ENCODE peak calls at places on chromosomes 13 and 19, in eight cellular contexts. Z, B, W, U, L, I, P and H are unnamed samples. For H3K36me3, the result is how much of the 10 kb centered on the place peaks cover.

GRCh38 chr13:102028846-102029245 is 373.0 kb downstream of the FGF14 start:
- DNase-seq in Z (no peak), B (no peak), W (no peak), U (no peak), L (no peak), I (no peak), P (no peak), H (no peak)

GRCh38 chr19:45172173-45172572 is 5.9 kb downstream of the TRAPPC6A start:
- DNase-seq in Z (no peak), B (no peak), W (no peak), U (no peak), L (no peak), I (no peak), P (no peak), H (no peak)

GRCh38 chr13:77345150-77345780 is 18.4 kb upstream of the MYCBP2 start:
- DNase-seq in Z (peak), B (no peak), W (no peak), U (no peak), L (no peak), I (no peak), P (no peak), H (no peak)

GRCh38 chr13:71610876-71611275 is 256.1 kb downstream of the DACH1 start:
- DNase-seq in Z (no peak), B (no peak), W (no peak), U (no peak), L (no peak), I (no peak), P (no peak), H (no peak)

GRCh38 chr19:34888091-34888490 is 38.6 kb upstream of the ZNF30 start:
- DNase-seq in Z (no peak), B (no peak), W (no peak), U (no peak), L (no peak), I (no peak), P (no peak), H (no peak)

GRCh38 chr19:6551607-6552450 is 21.0 kb downstream of the TNFSF9 start:
- DNase-seq in Z (peak), B (peak), W (no peak), U (no peak), L (no peak), I (peak), P (peak), H (no peak)

GRCh38 chr19:1064661-1065605 is 2.0 kb upstream of the ARHGAP45 start:
- DNase-seq in Z (peak), B (peak), W (no peak), U (peak), L (peak), I (peak), P (peak), H (peak)

GRCh38 chr19:55528030-55528801 is 8.7 kb downstream of the SBK2 start:
- DNase-seq in Z (no peak), B (peak), W (no peak), U (peak), L (no peak), I (peak), P (no peak), H (no peak)

GRCh38 chr19:35257113-35257461 is 8.3 kb downstream of the LSR start:
- DNase-seq in Z (no peak), B (no peak), W (peak), U (no peak), L (no peak), I (no peak), P (no peak), H (no peak)

GRCh38 chr13:26585136-26585535 is 27.7 kb downstream of the WASF3 start:
- DNase-seq in Z (no peak), B (no peak), W (no peak), U (no peak), L (no peak), I (peak), P (peak), H (no peak)

GRCh38 chr13:57470491-57470890 is 161.1 kb upstream of the PCDH17 start:
- DNase-seq in Z (no peak), B (no peak), W (no peak), U (no peak), L (no peak), I (no peak), P (no peak), H (no peak)

GRCh38 chr19:19268453-19269385 is 4.4 kb downstream of the TM6SF2 start:
- DNase-seq in Z (no peak), B (no peak), W (no peak), U (no peak), L (no peak), I (no peak), P (no peak), H (no peak)

GRCh38 chr19:33436360-33437345 is 63.1 kb downstream of the CEBPG start:
- DNase-seq in Z (no peak), B (no peak), W (peak), U (no peak), L (peak), I (no peak), P (no peak), H (no peak)

GRCh38 chr13:31945202-31945978 is 86.2 kb upstream of the FRY start:
- DNase-seq in Z (no peak), B (peak), W (peak), U (peak), L (peak), I (peak), P (peak), H (peak)

GRCh38 chr13:96000069-96000468 is 53.1 kb downstream of the UGGT2 start:
- DNase-seq in Z (no peak), B (no peak), W (no peak), U (no peak), L (no peak), I (no peak), P (no peak), H (no peak)

GRCh38 chr13:29527916-29528315 is 67.6 kb downstream of the SLC7A1 start:
- DNase-seq in Z (no peak), B (no peak), W (no peak), U (no peak), L (no peak), I (no peak), P (no peak), H (no peak)
- H3K36me3 ChIP-seq in Z (under half), B (under half), W (under half), U (under half), L (under half), I (half or more), P (under half), H (under half)

DNA sequence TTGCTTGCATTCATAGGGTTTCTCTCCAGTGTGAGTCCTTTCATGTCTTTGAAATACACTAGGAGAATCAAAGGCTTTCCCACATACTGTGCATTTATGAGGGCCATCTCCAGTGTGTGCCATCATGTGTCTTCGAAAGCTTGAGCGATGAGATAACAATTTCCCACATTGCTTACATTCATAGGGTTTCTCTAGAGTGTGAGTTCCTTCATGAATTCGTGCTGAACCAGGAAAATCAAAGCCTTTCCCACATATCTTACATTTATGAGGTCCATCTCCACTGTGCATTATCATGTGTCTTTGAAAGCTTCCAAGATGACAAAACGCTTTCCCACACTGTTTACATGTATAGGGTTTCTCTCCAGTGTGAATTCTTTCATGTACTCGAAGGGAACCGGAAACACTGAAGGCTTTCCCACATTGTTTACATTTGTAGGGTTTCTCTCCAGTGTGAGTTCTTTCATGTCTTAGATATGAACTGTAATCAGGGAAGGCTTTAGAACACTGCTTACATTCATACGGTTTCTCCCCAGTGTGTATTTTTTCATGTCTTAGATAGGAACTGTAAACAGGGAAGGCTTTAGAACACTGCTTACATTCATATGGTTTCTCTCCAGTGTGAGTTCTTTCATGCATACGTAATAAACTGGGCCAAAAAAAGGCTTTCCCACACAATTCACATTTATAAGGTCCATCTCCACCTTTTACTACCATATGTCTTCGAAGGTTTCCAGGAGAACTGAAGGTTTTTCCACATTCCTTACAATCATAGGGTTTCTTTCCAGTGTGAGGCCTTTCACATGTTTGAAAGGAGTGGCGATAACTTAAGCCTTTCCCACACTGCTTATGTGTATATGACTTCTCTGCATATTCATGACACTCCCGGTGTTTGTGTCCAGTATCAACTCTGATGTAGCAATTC is 21.4 kb downstream of the ZNF44 start:
- DNase-seq in Z (no peak), B (no peak), W (no peak), U (no peak), L (no peak), I (peak), P (no peak), H (no peak)
- H3K36me3 ChIP-seq in Z (under half), B (under half), W (under half), U (under half), L (half or more), I (half or more), P (under half), H (under half)

DNA sequence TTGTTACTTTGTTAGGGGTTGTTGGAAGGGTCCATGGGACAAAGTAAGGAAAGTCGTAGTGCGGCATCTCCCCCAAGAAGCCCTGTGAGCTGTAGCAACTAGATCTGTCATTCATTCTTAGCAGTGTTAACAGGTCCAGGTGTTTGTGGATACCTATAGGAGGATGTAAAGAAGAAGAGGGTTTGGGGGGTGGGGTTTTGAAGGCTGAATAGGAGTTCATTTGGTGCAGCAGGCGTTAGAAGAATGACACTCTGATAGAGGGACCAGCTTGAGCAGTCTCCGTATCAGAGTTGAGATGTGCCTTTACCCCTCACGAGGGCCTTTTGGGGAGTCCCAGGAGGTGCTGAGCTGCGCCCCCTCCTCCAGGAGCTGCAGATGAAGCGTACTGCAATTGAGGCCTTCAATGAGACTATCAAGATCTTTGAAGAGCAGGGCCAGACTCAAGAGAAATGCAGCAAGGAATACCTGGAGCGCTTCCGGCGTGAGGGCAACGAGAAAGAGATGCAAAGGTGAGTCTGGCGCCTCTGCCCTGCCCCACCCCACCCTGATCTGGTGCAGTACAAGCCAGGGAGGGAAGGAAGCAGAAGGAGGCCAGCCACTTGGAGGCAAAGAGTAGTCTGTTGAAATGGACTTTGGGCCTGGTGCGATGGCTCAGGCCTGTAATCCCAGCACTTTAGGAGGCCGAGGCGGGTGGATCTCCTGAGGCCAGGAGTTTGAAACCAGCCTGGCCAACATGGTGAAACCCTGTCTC is 7.6 kb upstream of the IFI30 start:
- DNase-seq in Z (no peak), B (peak), W (no peak), U (no peak), L (no peak), I (no peak), P (no peak), H (no peak)
- H3K36me3 ChIP-seq in Z (under half), B (under half), W (half or more), U (under half), L (half or more), I (under half), P (under half), H (under half)

GRCh38 chr19:5108123-5108613 is 139.3 kb downstream of the KDM4B start:
- DNase-seq in Z (no peak), B (no peak), W (no peak), U (no peak), L (no peak), I (no peak), P (no peak), H (no peak)
- H3K36me3 ChIP-seq in Z (under half), B (under half), W (under half), U (under half), L (half or more), I (under half), P (under half), H (under half)

DNA sequence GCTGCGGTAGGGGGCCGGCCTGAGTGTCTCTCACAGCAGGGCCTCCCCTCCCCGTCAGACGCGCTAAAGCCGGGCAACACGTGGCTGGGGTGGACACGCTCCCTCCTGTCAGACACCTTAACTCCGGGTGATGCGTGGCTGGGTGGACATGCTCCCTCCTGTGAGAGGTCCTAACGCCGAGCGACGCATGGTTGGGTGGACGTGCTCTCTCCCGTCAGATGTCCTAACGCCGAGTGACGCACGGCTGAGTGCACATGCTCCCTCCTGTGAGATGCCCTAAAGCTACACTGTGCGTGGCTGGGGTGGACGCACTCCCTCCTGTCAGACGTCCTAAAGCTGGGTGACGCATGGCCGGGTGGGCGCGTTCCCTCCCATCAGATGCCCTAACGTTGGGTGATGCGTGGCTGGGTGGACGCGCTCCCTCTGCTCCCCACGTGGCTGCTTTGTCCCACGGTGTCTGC is 126.1 kb upstream of the MCF2L start:
- DNase-seq in Z (no peak), B (no peak), W (no peak), U (no peak), L (no peak), I (no peak), P (no peak), H (no peak)
- H3K36me3 ChIP-seq in Z (under half), B (under half), W (under half), U (under half), L (half or more), I (under half), P (under half), H (under half)

DNA sequence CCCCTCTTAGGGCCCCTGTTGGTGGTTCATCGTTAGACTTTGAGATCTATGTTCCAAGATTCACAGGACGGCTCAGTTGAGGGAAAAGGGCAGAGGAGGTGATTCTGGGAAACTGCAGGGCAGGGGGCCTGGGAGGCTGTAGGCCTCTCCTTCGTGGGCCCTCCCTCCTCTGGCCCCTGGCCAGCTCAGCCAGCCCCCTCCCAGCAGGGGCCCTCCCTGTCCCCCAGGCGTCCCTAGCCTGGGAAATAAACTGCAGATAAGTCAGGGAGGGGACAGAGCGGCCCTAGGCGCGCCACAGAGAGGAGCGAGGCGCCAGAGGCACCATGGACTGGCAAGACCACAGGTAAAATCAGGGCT is 6.5 kb downstream of the HIF3A start:
- DNase-seq in Z (no peak), B (peak), W (no peak), U (no peak), L (no peak), I (no peak), P (no peak), H (no peak)
- H3K36me3 ChIP-seq in Z (under half), B (under half), W (under half), U (under half), L (half or more), I (under half), P (under half), H (under half)

GRCh38 chr19:17642656-17643055 is 45.5 kb downstream of the UNC13A start:
- DNase-seq in Z (no peak), B (no peak), W (no peak), U (no peak), L (no peak), I (no peak), P (no peak), H (no peak)

GRCh38 chr19:17641181-17641580 is 47.0 kb downstream of the UNC13A start:
- DNase-seq in Z (no peak), B (no peak), W (no peak), U (no peak), L (no peak), I (no peak), P (no peak), H (no peak)

GRCh38 chr19:17645339-17645963 is 42.7 kb downstream of the UNC13A start:
- DNase-seq in Z (no peak), B (no peak), W (no peak), U (no peak), L (no peak), I (no peak), P (no peak), H (no peak)

GRCh38 chr19:17647071-17648020 is 40.8 kb downstream of the UNC13A start:
- DNase-seq in Z (no peak), B (no peak), W (no peak), U (no peak), L (no peak), I (no peak), P (no peak), H (no peak)

DNA sequence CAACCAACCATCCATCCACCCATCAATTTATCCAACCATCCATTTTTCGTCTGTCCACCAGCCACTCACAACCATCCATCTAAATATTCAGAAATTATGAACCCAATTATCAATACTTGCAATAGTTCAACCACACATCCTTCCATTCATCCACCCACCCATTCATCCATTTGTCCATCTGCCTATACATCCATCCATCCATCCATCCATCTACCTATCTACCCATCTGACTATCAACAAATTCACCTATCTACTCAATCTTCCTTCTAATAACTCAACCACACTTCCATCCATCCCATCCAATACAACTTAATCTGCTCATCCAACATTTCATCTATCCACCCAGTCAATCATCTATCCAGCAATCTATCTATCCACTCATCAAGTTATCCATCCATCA is 46.3 kb downstream of the UNC13A start:
- DNase-seq in Z (no peak), B (no peak), W (no peak), U (no peak), L (no peak), I (no peak), P (no peak), H (no peak)
- H3K36me3 ChIP-seq in Z (under half), B (under half), W (under half), U (under half), L (under half), I (under half), P (under half), H (under half)

GRCh38 chr13:110625771-110626321 is 10.5 kb downstream of the NAXD start:
- DNase-seq in Z (no peak), B (peak), W (no peak), U (no peak), L (no peak), I (no peak), P (no peak), H (peak)
- H3K36me3 ChIP-seq in Z (under half), B (under half), W (under half), U (under half), L (half or more), I (under half), P (under half), H (under half)

DNA sequence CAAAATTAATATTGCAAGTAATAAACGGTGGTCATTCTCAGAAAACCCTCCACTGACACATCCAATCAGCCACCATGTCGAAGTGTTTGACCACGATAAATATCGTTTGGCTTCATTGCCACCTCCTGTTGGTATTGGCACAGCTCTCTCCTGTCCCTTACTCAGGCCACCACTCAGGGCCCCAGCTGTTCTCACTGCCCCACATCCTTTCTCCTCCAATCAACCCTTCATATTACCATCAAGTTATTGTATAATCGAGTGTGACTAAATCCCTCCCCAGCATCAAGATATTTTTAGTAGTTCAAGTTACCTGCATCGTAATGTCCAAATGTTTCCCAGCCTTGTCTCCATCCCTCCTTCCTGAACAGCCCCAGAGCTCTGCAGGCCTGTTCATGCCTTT is 50.4 kb downstream of the SACS start:
- DNase-seq in Z (no peak), B (no peak), W (no peak), U (no peak), L (no peak), I (no peak), P (no peak), H (no peak)
- H3K36me3 ChIP-seq in Z (under half), B (under half), W (under half), U (under half), L (under half), I (under half), P (under half), H (under half)

GRCh38 chr13:74090397-74090796 is 43.8 kb downstream of the KLF12 start:
- DNase-seq in Z (no peak), B (no peak), W (no peak), U (no peak), L (no peak), I (no peak), P (peak), H (no peak)
- H3K36me3 ChIP-seq in Z (under half), B (under half), W (under half), U (under half), L (under half), I (under half), P (under half), H (under half)